ENCODE peak calls at places on chromosomes 13 and 19, in eight cellular contexts. One of them, this sample, is unnamed.

GRCh38 chr13:48625396-48626076 is 28.2 kb upstream of the CYSLTR2 start:
- ATAC-seq in left lobe of liver: peak; percentile 51
- ATAC-seq in activated naive CD4-positive, alpha-beta T cell treated with anti-CD3 and anti-CD28 coated beads, Interleukin-2, amount 50 U/mL, for 72 hours: no peak
- ATAC-seq in activated naive CD8-positive, alpha-beta T cell treated with anti-CD3 and anti-CD28 coated beads, Interleukin-2, amount 10 ng/mL, durations not matched to agents 7 days and 5 days: no peak
- ATAC-seq in foreskin keratinocyte: no peak
- ATAC-seq in sciatic nerve: peak; percentile 81
- ATAC-seq in activated T-cell treated with anti-CD3 and anti-CD28 coated beads, Interleukin-2, amount 50 U/mL, for 72 hours: no peak
- ATAC-seq in natural killer cell: no peak
- ATAC-seq in this sample: no peak

GRCh38 chr19:10634881-10635463 is 9.6 kb downstream of the SLC44A2 start:
- ATAC-seq in left lobe of liver: peak; percentile 50
- ATAC-seq in activated naive CD4-positive, alpha-beta T cell treated with anti-CD3 and anti-CD28 coated beads, Interleukin-2, amount 50 U/mL, for 72 hours: no peak
- ATAC-seq in activated naive CD8-positive, alpha-beta T cell treated with anti-CD3 and anti-CD28 coated beads, Interleukin-2, amount 10 ng/mL, durations not matched to agents 7 days and 5 days: no peak
- ATAC-seq in foreskin keratinocyte: no peak
- ATAC-seq in sciatic nerve: no peak
- ATAC-seq in activated T-cell treated with anti-CD3 and anti-CD28 coated beads, Interleukin-2, amount 50 U/mL, for 72 hours: no peak
- ATAC-seq in natural killer cell: no peak
- ATAC-seq in this sample: no peak

GRCh38 chr19:15008308-15008707 is 28.6 kb upstream of the SLC1A6 start:
- ATAC-seq in left lobe of liver: no peak
- ATAC-seq in activated naive CD4-positive, alpha-beta T cell treated with anti-CD3 and anti-CD28 coated beads, Interleukin-2, amount 50 U/mL, for 72 hours: no peak
- ATAC-seq in activated naive CD8-positive, alpha-beta T cell treated with anti-CD3 and anti-CD28 coated beads, Interleukin-2, amount 10 ng/mL, durations not matched to agents 7 days and 5 days: no peak
- ATAC-seq in foreskin keratinocyte: no peak
- ATAC-seq in sciatic nerve: no peak
- ATAC-seq in activated T-cell treated with anti-CD3 and anti-CD28 coated beads, Interleukin-2, amount 50 U/mL, for 72 hours: no peak
- ATAC-seq in natural killer cell: no peak
- ATAC-seq in this sample: no peak

GRCh38 chr13:112714772-112715569 is 25.1 kb downstream of the ATP11A start:
- ATAC-seq in left lobe of liver: no peak
- ATAC-seq in activated naive CD4-positive, alpha-beta T cell treated with anti-CD3 and anti-CD28 coated beads, Interleukin-2, amount 50 U/mL, for 72 hours: no peak
- ATAC-seq in activated naive CD8-positive, alpha-beta T cell treated with anti-CD3 and anti-CD28 coated beads, Interleukin-2, amount 10 ng/mL, durations not matched to agents 7 days and 5 days: no peak
- ATAC-seq in foreskin keratinocyte: no peak
- ATAC-seq in sciatic nerve: no peak
- ATAC-seq in activated T-cell treated with anti-CD3 and anti-CD28 coated beads, Interleukin-2, amount 50 U/mL, for 72 hours: no peak
- ATAC-seq in natural killer cell: no peak
- ATAC-seq in this sample: no peak

GRCh38 chr19:48926909-48927308 is 6.6 kb upstream of the DHDH start:
- ATAC-seq in left lobe of liver: peak; percentile 60
- ATAC-seq in activated naive CD4-positive, alpha-beta T cell treated with anti-CD3 and anti-CD28 coated beads, Interleukin-2, amount 50 U/mL, for 72 hours: peak; percentile 87
- ATAC-seq in activated naive CD8-positive, alpha-beta T cell treated with anti-CD3 and anti-CD28 coated beads, Interleukin-2, amount 10 ng/mL, durations not matched to agents 7 days and 5 days: peak; percentile 28
- ATAC-seq in foreskin keratinocyte: peak; percentile 85
- ATAC-seq in sciatic nerve: peak; percentile 47
- ATAC-seq in activated T-cell treated with anti-CD3 and anti-CD28 coated beads, Interleukin-2, amount 50 U/mL, for 72 hours: peak; percentile 63
- ATAC-seq in natural killer cell: no peak
- ATAC-seq in this sample: peak; percentile 87

GRCh38 chr13:24228852-24229458 is 68.4 kb downstream of the SPATA13 start:
- ATAC-seq in left lobe of liver: peak; percentile 79
- ATAC-seq in activated naive CD4-positive, alpha-beta T cell treated with anti-CD3 and anti-CD28 coated beads, Interleukin-2, amount 50 U/mL, for 72 hours: peak; percentile 44
- ATAC-seq in activated naive CD8-positive, alpha-beta T cell treated with anti-CD3 and anti-CD28 coated beads, Interleukin-2, amount 10 ng/mL, durations not matched to agents 7 days and 5 days: peak; percentile 37
- ATAC-seq in foreskin keratinocyte: peak; percentile 61
- ATAC-seq in sciatic nerve: peak; percentile 57
- ATAC-seq in activated T-cell treated with anti-CD3 and anti-CD28 coated beads, Interleukin-2, amount 50 U/mL, for 72 hours: peak; percentile 58
- ATAC-seq in natural killer cell: peak; percentile 35
- ATAC-seq in this sample: peak; percentile 58

GRCh38 chr13:91609353-91609752 is 210.9 kb downstream of the GPC5 start:
- ATAC-seq in left lobe of liver: no peak
- ATAC-seq in activated naive CD4-positive, alpha-beta T cell treated with anti-CD3 and anti-CD28 coated beads, Interleukin-2, amount 50 U/mL, for 72 hours: no peak
- ATAC-seq in activated naive CD8-positive, alpha-beta T cell treated with anti-CD3 and anti-CD28 coated beads, Interleukin-2, amount 10 ng/mL, durations not matched to agents 7 days and 5 days: no peak
- ATAC-seq in foreskin keratinocyte: peak; percentile 20
- ATAC-seq in sciatic nerve: peak; percentile 59
- ATAC-seq in activated T-cell treated with anti-CD3 and anti-CD28 coated beads, Interleukin-2, amount 50 U/mL, for 72 hours: no peak
- ATAC-seq in natural killer cell: no peak
- ATAC-seq in this sample: no peak

GRCh38 chr13:52026246-52026626 is 1.7 kb downstream of the UTP14C start:
- ATAC-seq in left lobe of liver: peak; percentile 25
- ATAC-seq in activated naive CD4-positive, alpha-beta T cell treated with anti-CD3 and anti-CD28 coated beads, Interleukin-2, amount 50 U/mL, for 72 hours: no peak
- ATAC-seq in activated naive CD8-positive, alpha-beta T cell treated with anti-CD3 and anti-CD28 coated beads, Interleukin-2, amount 10 ng/mL, durations not matched to agents 7 days and 5 days: no peak
- ATAC-seq in foreskin keratinocyte: no peak
- ATAC-seq in sciatic nerve: no peak
- ATAC-seq in activated T-cell treated with anti-CD3 and anti-CD28 coated beads, Interleukin-2, amount 50 U/mL, for 72 hours: no peak
- ATAC-seq in natural killer cell: no peak
- ATAC-seq in this sample: no peak

GRCh38 chr19:38527466-38528136 is 90.2 kb downstream of the MAP4K1 start:
- ATAC-seq in left lobe of liver: no peak
- ATAC-seq in activated naive CD4-positive, alpha-beta T cell treated with anti-CD3 and anti-CD28 coated beads, Interleukin-2, amount 50 U/mL, for 72 hours: no peak
- ATAC-seq in activated naive CD8-positive, alpha-beta T cell treated with anti-CD3 and anti-CD28 coated beads, Interleukin-2, amount 10 ng/mL, durations not matched to agents 7 days and 5 days: no peak
- ATAC-seq in foreskin keratinocyte: no peak
- ATAC-seq in sciatic nerve: no peak
- ATAC-seq in activated T-cell treated with anti-CD3 and anti-CD28 coated beads, Interleukin-2, amount 50 U/mL, for 72 hours: no peak
- ATAC-seq in natural killer cell: peak; percentile 47
- ATAC-seq in this sample: peak; percentile 8

GRCh38 chr13:91286317-91286716 is 61.2 kb upstream of the MIR17HG start:
- ATAC-seq in left lobe of liver: no peak
- ATAC-seq in activated naive CD4-positive, alpha-beta T cell treated with anti-CD3 and anti-CD28 coated beads, Interleukin-2, amount 50 U/mL, for 72 hours: no peak
- ATAC-seq in activated naive CD8-positive, alpha-beta T cell treated with anti-CD3 and anti-CD28 coated beads, Interleukin-2, amount 10 ng/mL, durations not matched to agents 7 days and 5 days: no peak
- ATAC-seq in foreskin keratinocyte: no peak
- ATAC-seq in sciatic nerve: no peak
- ATAC-seq in activated T-cell treated with anti-CD3 and anti-CD28 coated beads, Interleukin-2, amount 50 U/mL, for 72 hours: no peak
- ATAC-seq in natural killer cell: no peak
- ATAC-seq in this sample: no peak

GRCh38 chr13:23288564-23288963 is 107.8 kb downstream of the SGCG start:
- ATAC-seq in left lobe of liver: no peak
- ATAC-seq in activated naive CD4-positive, alpha-beta T cell treated with anti-CD3 and anti-CD28 coated beads, Interleukin-2, amount 50 U/mL, for 72 hours: no peak
- ATAC-seq in activated naive CD8-positive, alpha-beta T cell treated with anti-CD3 and anti-CD28 coated beads, Interleukin-2, amount 10 ng/mL, durations not matched to agents 7 days and 5 days: no peak
- ATAC-seq in foreskin keratinocyte: no peak
- ATAC-seq in sciatic nerve: peak; percentile 77
- ATAC-seq in activated T-cell treated with anti-CD3 and anti-CD28 coated beads, Interleukin-2, amount 50 U/mL, for 72 hours: no peak
- ATAC-seq in natural killer cell: no peak
- ATAC-seq in this sample: no peak

GRCh38 chr19:38412491-38412890 is 9.6 kb downstream of the FAM98C start:
- ATAC-seq in left lobe of liver: no peak
- ATAC-seq in activated naive CD4-positive, alpha-beta T cell treated with anti-CD3 and anti-CD28 coated beads, Interleukin-2, amount 50 U/mL, for 72 hours: no peak
- ATAC-seq in activated naive CD8-positive, alpha-beta T cell treated with anti-CD3 and anti-CD28 coated beads, Interleukin-2, amount 10 ng/mL, durations not matched to agents 7 days and 5 days: no peak
- ATAC-seq in foreskin keratinocyte: no peak
- ATAC-seq in sciatic nerve: no peak
- ATAC-seq in activated T-cell treated with anti-CD3 and anti-CD28 coated beads, Interleukin-2, amount 50 U/mL, for 72 hours: no peak
- ATAC-seq in natural killer cell: no peak
- ATAC-seq in this sample: no peak

GRCh38 chr19:9139609-9140158 is 513 bp upstream of the ZNF317 start:
- ATAC-seq in left lobe of liver: peak; percentile 4
- ATAC-seq in activated naive CD4-positive, alpha-beta T cell treated with anti-CD3 and anti-CD28 coated beads, Interleukin-2, amount 50 U/mL, for 72 hours: peak; percentile 15
- ATAC-seq in activated naive CD8-positive, alpha-beta T cell treated with anti-CD3 and anti-CD28 coated beads, Interleukin-2, amount 10 ng/mL, durations not matched to agents 7 days and 5 days: peak; percentile 8
- ATAC-seq in foreskin keratinocyte: no peak
- ATAC-seq in sciatic nerve: peak; percentile 25
- ATAC-seq in activated T-cell treated with anti-CD3 and anti-CD28 coated beads, Interleukin-2, amount 50 U/mL, for 72 hours: peak; percentile 8
- ATAC-seq in natural killer cell: peak; percentile 6
- ATAC-seq in this sample: peak; percentile 37

GRCh38 chr13:28539625-28540286 is 44.8 kb upstream of the FLT1 start:
- ATAC-seq in left lobe of liver: no peak
- ATAC-seq in activated naive CD4-positive, alpha-beta T cell treated with anti-CD3 and anti-CD28 coated beads, Interleukin-2, amount 50 U/mL, for 72 hours: no peak
- ATAC-seq in activated naive CD8-positive, alpha-beta T cell treated with anti-CD3 and anti-CD28 coated beads, Interleukin-2, amount 10 ng/mL, durations not matched to agents 7 days and 5 days: no peak
- ATAC-seq in foreskin keratinocyte: no peak
- ATAC-seq in sciatic nerve: no peak
- ATAC-seq in activated T-cell treated with anti-CD3 and anti-CD28 coated beads, Interleukin-2, amount 50 U/mL, for 72 hours: peak; percentile 48
- ATAC-seq in natural killer cell: no peak
- ATAC-seq in this sample: no peak

GRCh38 chr19:5718032-5718578 is 1.8 kb downstream of the LONP1 start:
- ATAC-seq in left lobe of liver: no peak
- ATAC-seq in activated naive CD4-positive, alpha-beta T cell treated with anti-CD3 and anti-CD28 coated beads, Interleukin-2, amount 50 U/mL, for 72 hours: peak; percentile 4
- ATAC-seq in activated naive CD8-positive, alpha-beta T cell treated with anti-CD3 and anti-CD28 coated beads, Interleukin-2, amount 10 ng/mL, durations not matched to agents 7 days and 5 days: no peak
- ATAC-seq in foreskin keratinocyte: no peak
- ATAC-seq in sciatic nerve: no peak
- ATAC-seq in activated T-cell treated with anti-CD3 and anti-CD28 coated beads, Interleukin-2, amount 50 U/mL, for 72 hours: peak; percentile 6
- ATAC-seq in natural killer cell: no peak
- ATAC-seq in this sample: no peak

GRCh38 chr19:48819366-48819816 is 8.6 kb upstream of the BCAT2 start:
- ATAC-seq in left lobe of liver: peak; percentile 80
- ATAC-seq in activated naive CD4-positive, alpha-beta T cell treated with anti-CD3 and anti-CD28 coated beads, Interleukin-2, amount 50 U/mL, for 72 hours: no peak
- ATAC-seq in activated naive CD8-positive, alpha-beta T cell treated with anti-CD3 and anti-CD28 coated beads, Interleukin-2, amount 10 ng/mL, durations not matched to agents 7 days and 5 days: no peak
- ATAC-seq in foreskin keratinocyte: no peak
- ATAC-seq in sciatic nerve: peak; percentile 93
- ATAC-seq in activated T-cell treated with anti-CD3 and anti-CD28 coated beads, Interleukin-2, amount 50 U/mL, for 72 hours: no peak
- ATAC-seq in natural killer cell: no peak
- ATAC-seq in this sample: peak; percentile 90

GRCh38 chr13:111342716-111343115 is 22.3 kb downstream of the TEX29 start:
- ATAC-seq in left lobe of liver: no peak
- ATAC-seq in activated naive CD4-positive, alpha-beta T cell treated with anti-CD3 and anti-CD28 coated beads, Interleukin-2, amount 50 U/mL, for 72 hours: no peak
- ATAC-seq in activated naive CD8-positive, alpha-beta T cell treated with anti-CD3 and anti-CD28 coated beads, Interleukin-2, amount 10 ng/mL, durations not matched to agents 7 days and 5 days: no peak
- ATAC-seq in foreskin keratinocyte: no peak
- ATAC-seq in sciatic nerve: no peak
- ATAC-seq in activated T-cell treated with anti-CD3 and anti-CD28 coated beads, Interleukin-2, amount 50 U/mL, for 72 hours: no peak
- ATAC-seq in natural killer cell: no peak
- ATAC-seq in this sample: no peak

GRCh38 chr19:46656541-46656940 is 4.4 kb downstream of the DACT3 start:
- ATAC-seq in left lobe of liver: no peak
- ATAC-seq in activated naive CD4-positive, alpha-beta T cell treated with anti-CD3 and anti-CD28 coated beads, Interleukin-2, amount 50 U/mL, for 72 hours: peak; percentile 45
- ATAC-seq in activated naive CD8-positive, alpha-beta T cell treated with anti-CD3 and anti-CD28 coated beads, Interleukin-2, amount 10 ng/mL, durations not matched to agents 7 days and 5 days: no peak
- ATAC-seq in foreskin keratinocyte: no peak
- ATAC-seq in sciatic nerve: no peak
- ATAC-seq in activated T-cell treated with anti-CD3 and anti-CD28 coated beads, Interleukin-2, amount 50 U/mL, for 72 hours: no peak
- ATAC-seq in natural killer cell: no peak
- ATAC-seq in this sample: no peak

GRCh38 chr19:23779645-23780044 is 21.0 kb upstream of the ZNF681 start:
- ATAC-seq in left lobe of liver: no peak
- ATAC-seq in activated naive CD4-positive, alpha-beta T cell treated with anti-CD3 and anti-CD28 coated beads, Interleukin-2, amount 50 U/mL, for 72 hours: no peak
- ATAC-seq in activated naive CD8-positive, alpha-beta T cell treated with anti-CD3 and anti-CD28 coated beads, Interleukin-2, amount 10 ng/mL, durations not matched to agents 7 days and 5 days: no peak
- ATAC-seq in foreskin keratinocyte: no peak
- ATAC-seq in sciatic nerve: no peak
- ATAC-seq in activated T-cell treated with anti-CD3 and anti-CD28 coated beads, Interleukin-2, amount 50 U/mL, for 72 hours: no peak
- ATAC-seq in natural killer cell: no peak
- ATAC-seq in this sample: no peak